ENCODE peak calls at places on chromosomes 16 and 17, in four cellular contexts. One of them, this sample, is unnamed.
A peak's percentile ranks its signal among the peaks of the same experiment; 100 is the strongest.

GRCh38 chr17:76000016-76000754 is 470 bp upstream of the CDK3 start:
- DNase-seq in neuronal stem cell: peak; percentile 49
- DNase-seq in IMR-90: peak; percentile 16
- DNase-seq in mesendoderm: peak; percentile 85
- DNase-seq in this sample: peak; percentile 93

GRCh38 chr17:67221062-67221998 is 23.7 kb downstream of the HELZ start:
- DNase-seq in neuronal stem cell: no peak
- DNase-seq in mesendoderm: peak; percentile 53
- DNase-seq in IMR-90: peak; percentile 33
- DNase-seq in this sample: no peak

GRCh38 chr17:36850794-36851193 is 86.5 kb upstream of the LHX1 start:
- DNase-seq in neuronal stem cell: no peak
- DNase-seq in IMR-90: peak; percentile 74
- DNase-seq in mesendoderm: peak; percentile 82
- DNase-seq in this sample: no peak

GRCh38 chr17:57943140-57943539 is 12.1 kb downstream of the CUEDC1 start:
- DNase-seq in mesendoderm: no peak
- DNase-seq in IMR-90: peak; percentile 51
- DNase-seq in neuronal stem cell: no peak
- DNase-seq in this sample: no peak

GRCh38 chr16:54488729-54489128 is 202.1 kb upstream of the IRX3 start:
- DNase-seq in mesendoderm: no peak
- DNase-seq in neuronal stem cell: no peak
- DNase-seq in IMR-90: no peak
- DNase-seq in this sample: no peak

GRCh38 chr17:53932386-53932785 is 109.7 kb downstream of the KIF2B start:
- DNase-seq in neuronal stem cell: no peak
- DNase-seq in mesendoderm: no peak
- DNase-seq in IMR-90: no peak
- DNase-seq in this sample: no peak

GRCh38 chr16:31439519-31439918 is 3.1 kb downstream of the ZNF843 start:
- DNase-seq in IMR-90: no peak
- DNase-seq in neuronal stem cell: no peak
- DNase-seq in mesendoderm: no peak
- DNase-seq in this sample: no peak

GRCh38 chr16:60203525-60204124 is 1469.5 kb upstream of the GOT2 start:
- DNase-seq in neuronal stem cell: no peak
- DNase-seq in IMR-90: peak; percentile 2
- DNase-seq in mesendoderm: peak; percentile 54
- DNase-seq in this sample: no peak

GRCh38 chr17:7862692-7863437 is 5.1 kb downstream of the CYB5D1 start:
- DNase-seq in mesendoderm: peak; percentile 78
- DNase-seq in IMR-90: peak; percentile 54
- DNase-seq in neuronal stem cell: peak; percentile 71
- DNase-seq in this sample: peak; percentile 72

GRCh38 chr17:51474764-51475163 is 214.4 kb downstream of the UTP18 start:
- DNase-seq in neuronal stem cell: no peak
- DNase-seq in IMR-90: no peak
- DNase-seq in mesendoderm: no peak
- DNase-seq in this sample: no peak

GRCh38 chr16:52399116-52399515 is 147.8 kb downstream of the TOX3 start:
- DNase-seq in IMR-90: no peak
- DNase-seq in mesendoderm: no peak
- DNase-seq in neuronal stem cell: no peak
- DNase-seq in this sample: no peak

GRCh38 chr16:75754126-75754525 is 27.8 kb upstream of the CPHXL start:
- DNase-seq in mesendoderm: no peak
- DNase-seq in neuronal stem cell: no peak
- DNase-seq in IMR-90: peak; percentile 45
- DNase-seq in this sample: no peak

GRCh38 chr16:67992661-67993206 is 6.5 kb downstream of the DPEP2 start:
- DNase-seq in mesendoderm: no peak
- DNase-seq in neuronal stem cell: no peak
- DNase-seq in IMR-90: no peak
- DNase-seq in this sample: no peak

GRCh38 chr17:82793974-82794620 is 42.2 kb downstream of the TBCD start:
- DNase-seq in neuronal stem cell: no peak
- DNase-seq in mesendoderm: no peak
- DNase-seq in IMR-90: no peak
- DNase-seq in this sample: no peak

GRCh38 chr17:81651692-81652091 is 4.7 kb downstream of the PDE6G start:
- DNase-seq in IMR-90: peak; percentile 93
- DNase-seq in mesendoderm: no peak
- DNase-seq in neuronal stem cell: no peak
- DNase-seq in this sample: peak; percentile 32
- H2BK120ac ChIP-seq in IMR-90: peak overlapping the region; percentile 91
- H2BK120ac ChIP-seq in mesendoderm: no peak overlapping the region
- H2BK120ac ChIP-seq in neuronal stem cell: no peak overlapping the region
- H2BK120ac ChIP-seq in this sample: no peak overlapping the region

DNA sequence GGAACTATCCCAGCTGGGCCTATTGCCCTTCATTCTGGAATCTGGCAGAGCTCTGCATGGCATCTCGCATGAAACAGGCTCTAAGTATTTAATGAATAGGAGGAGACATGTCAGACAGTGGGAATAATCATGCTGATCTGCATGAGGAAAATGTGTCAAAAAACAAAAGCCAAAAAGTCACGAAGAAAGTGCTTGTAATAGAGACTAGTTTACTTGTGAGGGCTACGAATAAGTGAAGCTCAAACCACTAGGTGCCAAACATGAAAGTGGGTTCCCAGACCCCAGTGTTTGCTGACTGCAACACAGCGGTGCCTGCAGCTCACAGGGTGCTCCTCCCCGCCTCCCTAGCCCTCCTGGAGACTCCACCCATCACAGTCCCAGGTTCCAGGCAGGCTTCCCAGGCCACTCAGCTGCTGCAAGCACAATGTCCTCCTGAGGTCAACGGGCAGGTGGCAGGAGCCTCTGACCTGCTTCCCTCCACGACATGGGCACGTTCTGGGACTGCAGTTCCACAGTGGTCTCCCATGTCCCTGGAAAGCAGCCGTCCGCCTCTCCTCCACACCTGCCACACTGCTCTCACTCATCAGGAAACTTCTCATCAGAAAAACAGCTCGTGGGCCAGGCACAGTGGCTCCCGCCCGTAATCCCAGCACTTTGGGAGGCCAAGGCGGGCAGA is 96.5 kb downstream of the ANKRD11 start:
- DNase-seq in neuronal stem cell: no peak
- DNase-seq in IMR-90: no peak
- DNase-seq in mesendoderm: no peak
- DNase-seq in this sample: no peak
- H2BK15ac ChIP-seq in neuronal stem cell: no peak overlapping the region
- H2BK15ac ChIP-seq in IMR-90: no peak overlapping the region
- H2BK15ac ChIP-seq in mesendoderm: no peak overlapping the region
- H2BK15ac ChIP-seq in this sample: no peak overlapping the region

DNA sequence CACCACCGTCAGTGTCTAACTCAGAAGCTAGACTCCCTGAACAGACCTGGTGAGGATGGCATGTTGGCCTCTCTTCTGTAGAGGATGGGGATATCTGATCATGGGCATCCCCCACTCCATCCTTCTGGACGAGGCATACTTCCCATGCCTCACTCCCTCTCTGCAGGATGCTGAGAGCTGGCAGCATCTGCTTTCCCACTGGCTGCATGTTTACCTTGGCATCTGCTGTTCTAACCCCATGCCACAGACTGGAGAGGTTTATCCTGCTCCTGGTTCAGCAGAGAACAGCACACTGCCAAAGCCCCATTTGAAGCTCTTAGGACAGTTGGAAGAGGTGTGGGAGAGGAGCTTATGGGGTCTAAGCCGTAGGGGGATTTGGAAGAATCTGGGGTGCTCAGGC is 46.0 kb downstream of the YPEL2 start:
- DNase-seq in mesendoderm: no peak
- DNase-seq in neuronal stem cell: no peak
- DNase-seq in IMR-90: peak; percentile 49
- DNase-seq in this sample: no peak
- H3K18ac ChIP-seq in mesendoderm: no peak overlapping the region
- H3K18ac ChIP-seq in neuronal stem cell: no peak overlapping the region
- H3K18ac ChIP-seq in IMR-90: no peak overlapping the region
- H3K18ac ChIP-seq in this sample: no peak overlapping the region

GRCh38 chr17:47099987-47100711 is 88.9 kb downstream of the CDC27 start:
- DNase-seq in IMR-90: peak; percentile 84
- DNase-seq in neuronal stem cell: peak; percentile 84
- DNase-seq in mesendoderm: peak; percentile 90
- DNase-seq in this sample: peak; percentile 92
- H2BK120ac ChIP-seq in IMR-90: no peak overlapping the region
- H2BK120ac ChIP-seq in neuronal stem cell: no peak overlapping the region
- H2BK120ac ChIP-seq in mesendoderm: no peak overlapping the region
- H2BK120ac ChIP-seq in this sample: no peak overlapping the region

DNA sequence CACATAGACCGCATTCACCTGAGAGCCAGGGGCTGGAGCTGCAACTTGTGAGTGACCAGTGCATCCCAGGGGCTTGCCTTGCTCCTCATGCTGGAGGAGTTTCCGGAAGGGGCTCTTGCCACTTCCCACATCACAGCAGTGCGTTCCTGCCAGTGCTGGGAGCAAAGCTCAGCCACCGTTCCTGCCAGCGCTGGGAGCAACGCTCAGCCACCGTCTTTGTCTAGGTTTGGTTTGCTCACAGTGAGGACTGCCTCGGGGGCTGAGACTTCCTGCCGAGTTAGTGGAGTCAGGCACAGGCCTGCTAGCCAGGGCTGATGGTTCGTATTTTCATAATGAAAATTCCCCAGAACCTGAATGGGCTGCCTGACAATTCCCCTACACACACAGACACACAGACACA is 5.4 kb upstream of the CHRNE start:
- DNase-seq in IMR-90: no peak
- DNase-seq in mesendoderm: peak; percentile 90
- DNase-seq in neuronal stem cell: no peak
- DNase-seq in this sample: peak; percentile 84
- H2BK15ac ChIP-seq in IMR-90: no peak overlapping the region
- H2BK15ac ChIP-seq in mesendoderm: no peak overlapping the region
- H2BK15ac ChIP-seq in neuronal stem cell: no peak overlapping the region
- H2BK15ac ChIP-seq in this sample: no peak overlapping the region

GRCh38 chr17:18258356-18259038 is at the start of gene FLII:
- DNase-seq in mesendoderm: peak; percentile 72
- DNase-seq in neuronal stem cell: peak; percentile 63
- DNase-seq in IMR-90: peak; percentile 17
- DNase-seq in this sample: peak; percentile 82
- H3K18ac ChIP-seq in mesendoderm: peak within 1 kb of the TSS; percentile 88
- H3K18ac ChIP-seq in neuronal stem cell: peak within 1 kb of the TSS; percentile 95
- H3K18ac ChIP-seq in IMR-90: peak within 1 kb of the TSS; percentile 99
- H3K18ac ChIP-seq in this sample: peak within 1 kb of the TSS; percentile 58

GRCh38 chr16:85986931-85987749 is 88.2 kb downstream of the IRF8 start:
- DNase-seq in mesendoderm: no peak
- DNase-seq in neuronal stem cell: peak; percentile 29
- DNase-seq in IMR-90: no peak
- DNase-seq in this sample: peak; percentile 63
- H2BK120ac ChIP-seq in mesendoderm: no peak overlapping the region
- H2BK120ac ChIP-seq in neuronal stem cell: no peak overlapping the region
- H2BK120ac ChIP-seq in IMR-90: no peak overlapping the region
- H2BK120ac ChIP-seq in this sample: no peak overlapping the region

This sample was measured in H9.